ENCODE peak calls at places on chromosomes 3 and 15, in seven cellular contexts. One of them, this sample, is unnamed.
A peak's percentile ranks its signal among the peaks of the same experiment; 100 is the strongest.

GRCh38 chr3:184604956-184605290 is 43.3 kb downstream of the EPHB3 start:
- DNase-seq in mesendoderm: no peak
- DNase-seq in trophoblast cell: no peak
- DNase-seq in mesenchymal stem cell: no peak
- DNase-seq in H1: no peak
- DNase-seq in neuronal stem cell: no peak
- DNase-seq in H9: no peak
- DNase-seq in this sample: no peak

GRCh38 chr3:157534725-157535161 is 31.5 kb upstream of the VEPH1 start:
- DNase-seq in neuronal stem cell: no peak
- DNase-seq in trophoblast cell: no peak
- DNase-seq in H9: no peak
- DNase-seq in H1: no peak
- DNase-seq in mesenchymal stem cell: no peak
- DNase-seq in mesendoderm: peak; percentile 63
- DNase-seq in this sample: no peak

GRCh38 chr3:143668924-143669790 is 179.1 kb downstream of the SLC9A9 start:
- DNase-seq in H9: no peak
- DNase-seq in trophoblast cell: no peak
- DNase-seq in neuronal stem cell: no peak
- DNase-seq in mesenchymal stem cell: peak; percentile 20
- DNase-seq in mesendoderm: no peak
- DNase-seq in H1: no peak
- DNase-seq in this sample: no peak

GRCh38 chr3:194379231-194379630 is 9.7 kb upstream of the LRRC15 start:
- DNase-seq in neuronal stem cell: no peak
- DNase-seq in H1: no peak
- DNase-seq in H9: no peak
- DNase-seq in trophoblast cell: no peak
- DNase-seq in mesendoderm: no peak
- DNase-seq in mesenchymal stem cell: no peak
- DNase-seq in this sample: no peak

GRCh38 chr3:117443014-117443413 is 733.4 kb downstream of the TUSC7 start:
- DNase-seq in mesenchymal stem cell: no peak
- DNase-seq in trophoblast cell: peak; percentile 59
- DNase-seq in neuronal stem cell: no peak
- DNase-seq in mesendoderm: no peak
- DNase-seq in H9: no peak
- DNase-seq in H1: no peak
- DNase-seq in this sample: peak; percentile 65

GRCh38 chr3:133572158-133573053 is 1.1 kb upstream of the CDV3 start:
- DNase-seq in trophoblast cell: no peak
- DNase-seq in mesendoderm: peak; percentile 47
- DNase-seq in mesenchymal stem cell: peak; percentile 66
- DNase-seq in H9: no peak
- DNase-seq in neuronal stem cell: no peak
- DNase-seq in H1: no peak
- DNase-seq in this sample: peak; percentile 53

GRCh38 chr3:136473716-136474326 is 223.7 kb downstream of the PCCB start:
- DNase-seq in H9: no peak
- DNase-seq in H1: no peak
- DNase-seq in neuronal stem cell: no peak
- DNase-seq in mesendoderm: no peak
- DNase-seq in mesenchymal stem cell: peak; percentile 59
- DNase-seq in trophoblast cell: no peak
- DNase-seq in this sample: peak; percentile 94

GRCh38 chr3:85433334-85433733 is 474.5 kb downstream of the CADM2 start:
- DNase-seq in neuronal stem cell: no peak
- DNase-seq in mesendoderm: peak; percentile 17
- DNase-seq in mesenchymal stem cell: no peak
- DNase-seq in H9: no peak
- DNase-seq in H1: no peak
- DNase-seq in trophoblast cell: no peak
- DNase-seq in this sample: no peak

GRCh38 chr15:99239545-99240198 is 9.7 kb downstream of the TTC23 start:
- DNase-seq in mesendoderm: no peak
- DNase-seq in H9: no peak
- DNase-seq in neuronal stem cell: no peak
- DNase-seq in H1: no peak
- DNase-seq in mesenchymal stem cell: peak; percentile 36
- DNase-seq in trophoblast cell: no peak
- DNase-seq in this sample: peak; percentile 59

GRCh38 chr3:169699536-169700050 is 36.1 kb upstream of the MECOM start:
- DNase-seq in H1: no peak
- DNase-seq in mesendoderm: no peak
- DNase-seq in mesenchymal stem cell: no peak
- DNase-seq in trophoblast cell: no peak
- DNase-seq in H9: no peak
- DNase-seq in neuronal stem cell: no peak
- DNase-seq in this sample: peak; percentile 72

GRCh38 chr15:77568960-77569646 is 63.6 kb downstream of the LINGO1 start:
- DNase-seq in H9: no peak
- DNase-seq in mesenchymal stem cell: peak; percentile 60
- DNase-seq in mesendoderm: no peak
- DNase-seq in H1: no peak
- DNase-seq in neuronal stem cell: no peak
- DNase-seq in trophoblast cell: peak; percentile 34
- DNase-seq in this sample: peak; percentile 11

GRCh38 chr3:134708671-134709070 is 57.8 kb upstream of the KY start:
- DNase-seq in trophoblast cell: no peak
- DNase-seq in H9: no peak
- DNase-seq in mesendoderm: no peak
- DNase-seq in H1: no peak
- DNase-seq in neuronal stem cell: no peak
- DNase-seq in mesenchymal stem cell: no peak
- DNase-seq in this sample: peak; percentile 67

GRCh38 chr15:93042691-93043378 is 46.2 kb downstream of the RGMA start:
- DNase-seq in H9: no peak
- DNase-seq in H1: no peak
- DNase-seq in mesendoderm: no peak
- DNase-seq in mesenchymal stem cell: no peak
- DNase-seq in neuronal stem cell: no peak
- DNase-seq in trophoblast cell: no peak
- DNase-seq in this sample: no peak

DNA sequence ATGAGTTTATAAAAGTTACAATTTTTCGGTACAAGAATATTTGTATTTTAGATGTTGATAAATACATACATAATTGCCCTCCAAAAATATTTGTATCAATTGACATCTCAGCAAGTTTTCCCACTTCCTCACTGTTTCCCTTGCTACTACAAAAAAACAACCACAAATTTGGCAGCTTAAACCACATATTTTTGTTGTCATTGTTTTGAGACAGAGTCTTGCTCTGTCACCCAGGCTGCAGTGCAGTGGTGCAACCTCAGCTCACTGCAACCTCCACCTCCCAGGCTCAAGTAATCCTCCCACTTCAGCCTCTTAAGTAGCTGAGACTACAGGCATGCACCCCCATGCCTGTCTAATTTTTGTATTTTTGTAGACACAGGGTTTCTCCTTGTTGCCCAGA is 162.8 kb upstream of the RARB start:
- DNase-seq in neuronal stem cell: no peak
- DNase-seq in trophoblast cell: no peak
- DNase-seq in H1: no peak
- DNase-seq in mesenchymal stem cell: no peak
- DNase-seq in mesendoderm: no peak
- DNase-seq in H9: no peak
- DNase-seq in this sample: no peak
- H3K23ac ChIP-seq in neuronal stem cell: no peak overlapping the region
- H3K23ac ChIP-seq in trophoblast cell: no peak overlapping the region
- H3K23ac ChIP-seq in H1: no peak overlapping the region
- H3K23ac ChIP-seq in mesenchymal stem cell: no peak overlapping the region
- H3K23ac ChIP-seq in mesendoderm: no peak overlapping the region
- H3K23ac ChIP-seq in H9: no peak overlapping the region
- H3K23ac ChIP-seq in this sample: no peak overlapping the region

DNA sequence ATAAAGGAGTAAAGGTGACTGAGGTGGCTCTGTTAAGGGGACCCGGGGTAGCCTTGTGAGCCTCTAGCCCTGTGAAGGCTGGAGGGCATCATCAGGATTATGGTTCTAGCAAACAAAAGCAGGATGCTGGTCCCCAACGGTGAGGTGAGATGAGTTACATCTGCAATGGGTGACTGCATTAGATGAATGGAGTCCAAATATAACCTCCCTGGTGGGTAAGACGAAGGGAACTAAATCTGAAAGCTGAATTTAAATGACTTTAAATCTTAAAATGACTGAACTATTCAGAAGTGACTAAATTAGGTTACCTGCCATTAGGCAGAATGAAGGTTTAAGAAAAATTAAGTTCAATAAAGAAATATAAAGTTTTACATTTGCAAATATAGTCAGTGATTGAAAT is 4.6 kb upstream of the HLTF start:
- DNase-seq in H9: no peak
- DNase-seq in neuronal stem cell: no peak
- DNase-seq in mesendoderm: no peak
- DNase-seq in H1: no peak
- DNase-seq in trophoblast cell: no peak
- DNase-seq in mesenchymal stem cell: no peak
- DNase-seq in this sample: no peak
- H3K23ac ChIP-seq in H9: no peak overlapping the region
- H3K23ac ChIP-seq in neuronal stem cell: no peak overlapping the region
- H3K23ac ChIP-seq in mesendoderm: no peak overlapping the region
- H3K23ac ChIP-seq in H1: no peak overlapping the region
- H3K23ac ChIP-seq in trophoblast cell: no peak overlapping the region
- H3K23ac ChIP-seq in mesenchymal stem cell: no peak overlapping the region
- H3K23ac ChIP-seq in this sample: no peak overlapping the region

GRCh38 chr3:7285502-7285901 is 424.6 kb downstream of the GRM7 start:
- DNase-seq in H1: no peak
- DNase-seq in trophoblast cell: no peak
- DNase-seq in neuronal stem cell: no peak
- DNase-seq in H9: no peak
- DNase-seq in mesendoderm: peak; percentile 55
- DNase-seq in mesenchymal stem cell: no peak
- DNase-seq in this sample: no peak

GRCh38 chr3:7290062-7290825 is 429.3 kb downstream of the GRM7 start:
- DNase-seq in H9: no peak
- DNase-seq in H1: no peak
- DNase-seq in mesendoderm: peak; percentile 64
- DNase-seq in mesenchymal stem cell: no peak
- DNase-seq in neuronal stem cell: no peak
- DNase-seq in trophoblast cell: no peak
- DNase-seq in this sample: no peak

GRCh38 chr3:7292362-7292761 is 431.4 kb downstream of the GRM7 start:
- DNase-seq in H9: no peak
- DNase-seq in neuronal stem cell: no peak
- DNase-seq in H1: no peak
- DNase-seq in mesenchymal stem cell: no peak
- DNase-seq in trophoblast cell: no peak
- DNase-seq in mesendoderm: no peak
- DNase-seq in this sample: no peak

GRCh38 chr3:7288133-7288532 is 427.2 kb downstream of the GRM7 start:
- DNase-seq in mesendoderm: no peak
- DNase-seq in H1: no peak
- DNase-seq in neuronal stem cell: no peak
- DNase-seq in H9: no peak
- DNase-seq in mesenchymal stem cell: no peak
- DNase-seq in trophoblast cell: no peak
- DNase-seq in this sample: no peak

DNA sequence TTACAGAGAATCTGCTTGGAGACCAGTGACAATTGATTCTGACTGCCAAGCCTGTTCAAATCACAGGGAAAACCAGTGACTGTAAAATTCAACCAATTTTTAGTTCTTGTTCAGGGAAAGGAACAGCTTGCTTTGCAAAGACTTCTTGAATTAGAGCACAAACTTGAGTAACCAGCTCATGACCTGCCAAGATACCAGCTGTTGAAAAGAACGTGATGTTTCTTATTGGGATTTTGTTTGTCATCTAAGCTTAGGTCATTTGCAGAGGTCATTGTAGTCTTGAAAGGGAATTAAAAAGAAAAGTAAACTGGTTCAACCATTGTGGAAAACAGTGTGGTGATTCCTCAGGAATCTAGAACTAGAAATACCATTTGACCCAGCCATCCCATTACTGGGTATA is 428.2 kb downstream of the GRM7 start:
- DNase-seq in mesenchymal stem cell: no peak
- DNase-seq in mesendoderm: no peak
- DNase-seq in H9: no peak
- DNase-seq in H1: no peak
- DNase-seq in trophoblast cell: no peak
- DNase-seq in neuronal stem cell: no peak
- DNase-seq in this sample: no peak
- H3K23ac ChIP-seq in mesenchymal stem cell: no peak overlapping the region
- H3K23ac ChIP-seq in mesendoderm: no peak overlapping the region
- H3K23ac ChIP-seq in H9: no peak overlapping the region
- H3K23ac ChIP-seq in H1: no peak overlapping the region
- H3K23ac ChIP-seq in trophoblast cell: no peak overlapping the region
- H3K23ac ChIP-seq in neuronal stem cell: no peak overlapping the region
- H3K23ac ChIP-seq in this sample: no peak overlapping the region

GRCh38 chr3:52311567-52312119 is 4.5 kb upstream of the DNAH1 start:
- DNase-seq in trophoblast cell: no peak
- DNase-seq in neuronal stem cell: peak; percentile 97
- DNase-seq in mesendoderm: no peak
- DNase-seq in mesenchymal stem cell: no peak
- DNase-seq in H9: no peak
- DNase-seq in H1: no peak
- DNase-seq in this sample: no peak

GRCh38 chr3:52313188-52313773 is 2.8 kb upstream of the DNAH1 start:
- DNase-seq in mesendoderm: no peak
- DNase-seq in H1: no peak
- DNase-seq in neuronal stem cell: no peak
- DNase-seq in H9: no peak
- DNase-seq in mesenchymal stem cell: no peak
- DNase-seq in trophoblast cell: no peak
- DNase-seq in this sample: no peak

GRCh38 chr3:52313774-52314188 is 2.3 kb upstream of the DNAH1 start:
- DNase-seq in H1: no peak
- DNase-seq in mesendoderm: no peak
- DNase-seq in trophoblast cell: no peak
- DNase-seq in mesenchymal stem cell: peak; percentile 62
- DNase-seq in neuronal stem cell: no peak
- DNase-seq in H9: no peak
- DNase-seq in this sample: peak; percentile 47

GRCh38 chr3:52308308-52308707 is 7.8 kb upstream of the DNAH1 start:
- DNase-seq in trophoblast cell: no peak
- DNase-seq in H1: no peak
- DNase-seq in H9: no peak
- DNase-seq in mesendoderm: no peak
- DNase-seq in mesenchymal stem cell: no peak
- DNase-seq in neuronal stem cell: no peak
- DNase-seq in this sample: no peak

DNA sequence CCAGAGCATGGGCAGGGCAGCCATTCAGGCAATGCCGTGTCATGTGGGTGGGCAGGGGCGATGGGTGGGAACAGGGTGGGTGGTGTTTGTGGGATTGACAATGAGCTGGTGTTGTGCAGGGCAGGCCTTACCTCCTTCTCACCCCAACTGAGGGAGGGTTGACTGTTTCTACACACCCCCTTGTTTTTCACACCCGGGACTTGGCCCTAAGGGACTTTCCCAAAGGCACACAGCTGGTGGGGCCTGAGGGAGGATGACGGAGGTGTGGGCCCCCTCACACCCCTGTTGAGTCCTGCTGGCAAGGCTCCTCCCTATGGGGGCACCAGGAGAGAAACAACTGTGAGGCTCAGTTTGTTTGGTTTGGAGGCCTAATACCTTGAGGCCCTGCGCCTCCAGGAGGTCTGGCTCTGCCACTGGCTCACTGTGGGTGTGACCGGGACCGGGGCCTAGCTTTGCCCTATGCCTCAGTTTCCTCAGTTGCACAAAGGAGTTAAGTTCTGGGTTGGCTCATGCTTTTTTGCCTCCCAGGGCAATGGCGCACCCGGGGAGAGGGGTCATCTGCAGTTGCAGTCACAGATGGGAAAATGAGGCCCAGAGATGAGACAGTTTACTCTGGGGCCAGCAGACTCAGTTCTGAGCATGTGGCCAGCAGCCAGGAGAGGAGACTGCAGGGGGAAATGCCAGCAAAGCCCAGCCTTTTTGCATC is 5.1 kb upstream of the DNAH1 start:
- DNase-seq in H1: no peak
- DNase-seq in mesendoderm: no peak
- DNase-seq in neuronal stem cell: no peak
- DNase-seq in trophoblast cell: no peak
- DNase-seq in mesenchymal stem cell: no peak
- DNase-seq in H9: no peak
- DNase-seq in this sample: peak; percentile 12
- H3K23ac ChIP-seq in H1: no peak overlapping the region
- H3K23ac ChIP-seq in mesendoderm: no peak overlapping the region
- H3K23ac ChIP-seq in neuronal stem cell: no peak overlapping the region
- H3K23ac ChIP-seq in trophoblast cell: no peak overlapping the region
- H3K23ac ChIP-seq in mesenchymal stem cell: no peak overlapping the region
- H3K23ac ChIP-seq in H9: no peak overlapping the region
- H3K23ac ChIP-seq in this sample: no peak overlapping the region